ENCODE peak calls at places on chromosome 16, in eight cellular contexts. V, P, Z, A, U, C, G and B are unnamed samples.
A peak's percentile ranks its signal among the peaks of the same experiment; 100 is the strongest.

GRCh38 chr16:68605746-68606145 is 39.4 kb upstream of the CDH3 start:
- DNase-seq in V (no peak), P (no peak), Z (no peak), A (no peak), U (no peak), C (no peak), G (no peak), B (no peak)

GRCh38 chr16:12661656-12662172 is 142.0 kb downstream of the CPPED1 start:
- DNase-seq in V (peak; percentile 21), P (peak; percentile 62), Z (no peak), A (no peak), U (no peak), C (no peak), G (no peak), B (no peak)

GRCh38 chr16:87350681-87351319 is 32.8 kb downstream of the FBXO31 start:
- DNase-seq in V (no peak), P (no peak), Z (no peak), A (no peak), U (no peak), C (no peak), G (no peak), B (peak; percentile 19)

GRCh38 chr16:31108035-31108793 is at the start of gene BCKDK:
- DNase-seq in V (peak; percentile 60), P (peak; percentile 83), Z (peak; percentile 20), A (peak; percentile 37), U (peak; percentile 77), C (peak; percentile 91), G (peak; percentile 73), B (peak; percentile 32)

GRCh38 chr16:87847785-87848675 is 21.3 kb downstream of the SLC7A5 start:
- DNase-seq in V (no peak), P (no peak), Z (no peak), A (no peak), U (no peak), C (no peak), G (peak; percentile 81), B (peak; percentile 61)

GRCh38 chr16:85592700-85593502 is 20.2 kb upstream of the GSE1 start:
- DNase-seq in V (no peak), P (no peak), Z (no peak), A (no peak), U (no peak), C (no peak), G (no peak), B (no peak)

GRCh38 chr16:21638573-21638975 is 13.8 kb downstream of the IGSF6 start:
- DNase-seq in V (no peak), P (peak; percentile 28), Z (no peak), A (no peak), U (no peak), C (no peak), G (no peak), B (no peak)

GRCh38 chr16:81693047-81693446 is 86.0 kb upstream of the PLCG2 start:
- DNase-seq in V (no peak), P (no peak), Z (no peak), A (no peak), U (no peak), C (no peak), G (no peak), B (no peak)

GRCh38 chr16:66511615-66512500 is 38.1 kb downstream of the TK2 start:
- DNase-seq in V (peak; percentile 73), P (no peak), Z (no peak), A (no peak), U (no peak), C (no peak), G (peak; percentile 25), B (no peak)

GRCh38 chr16:66853261-66854139 is 9.3 kb downstream of the CA7 start:
- DNase-seq in V (no peak), P (no peak), Z (no peak), A (no peak), U (no peak), C (no peak), G (no peak), B (no peak)

GRCh38 chr16:29007865-29008593 is 23.2 kb downstream of the LAT start:
- DNase-seq in V (no peak), P (peak; percentile 83), Z (no peak), A (no peak), U (no peak), C (peak; percentile 83), G (no peak), B (no peak)

GRCh38 chr16:84277244-84277823 is 17.3 kb upstream of the WFDC1 start:
- DNase-seq in V (peak; percentile 73), P (peak; percentile 78), Z (peak; percentile 4), A (peak; percentile 26), U (peak; percentile 51), C (peak; percentile 86), G (peak; percentile 77), B (peak; percentile 60)

GRCh38 chr16:16045879-16046278 is 96.5 kb downstream of the ABCC1 start:
- DNase-seq in V (no peak), P (no peak), Z (no peak), A (no peak), U (no peak), C (no peak), G (no peak), B (no peak)

GRCh38 chr16:27335349-27336052 is 21.7 kb downstream of the IL4R start:
- DNase-seq in V (no peak), P (no peak), Z (no peak), A (no peak), U (no peak), C (no peak), G (no peak), B (no peak)

GRCh38 chr16:86740817-86741799 is 162.8 kb downstream of the FOXL1 start:
- DNase-seq in V (peak; percentile 22), P (no peak), Z (no peak), A (no peak), U (no peak), C (no peak), G (no peak), B (no peak)

GRCh38 chr16:6483634-6484033 is 849.0 kb upstream of the RBFOX1 start:
- DNase-seq in V (no peak), P (no peak), Z (peak; percentile 23), A (no peak), U (no peak), C (no peak), G (no peak), B (no peak)

GRCh38 chr16:53207810-53208752 is 153.3 kb downstream of the CHD9 start:
- DNase-seq in V (peak; percentile 59), P (peak; percentile 25), Z (peak; percentile 78), A (peak; percentile 67), U (peak; percentile 95), C (no peak), G (peak; percentile 39), B (peak; percentile 95)

GRCh38 chr16:70432800-70433455 is 6.0 kb downstream of the ST3GAL2 start:
- DNase-seq in V (no peak), P (no peak), Z (no peak), A (no peak), U (no peak), C (no peak), G (no peak), B (no peak)

GRCh38 chr16:482468-483185 is 44.9 kb upstream of the CAPN15 start:
- DNase-seq in V (no peak), P (no peak), Z (no peak), A (no peak), U (no peak), C (no peak), G (no peak), B (no peak)

GRCh38 chr16:25256821-25257503 is 683 bp downstream of the ZKSCAN2 start:
- DNase-seq in V (peak; percentile 11), P (peak; percentile 34), Z (no peak), A (peak; percentile 15), U (peak; percentile 5), C (no peak), G (no peak), B (no peak)

GRCh38 chr16:53421248-53421647 is 13.0 kb upstream of the RBL2 start:
- DNase-seq in V (no peak), P (no peak), Z (no peak), A (no peak), U (no peak), C (no peak), G (no peak), B (no peak)

GRCh38 chr16:54236761-54237160 is 49.8 kb downstream of the IRX3 start:
- DNase-seq in V (no peak), P (no peak), Z (no peak), A (no peak), U (no peak), C (no peak), G (no peak), B (no peak)

GRCh38 chr16:56289862-56290261 is 98.6 kb downstream of the GNAO1 start:
- DNase-seq in V (no peak), P (no peak), Z (no peak), A (no peak), U (peak; percentile 24), C (no peak), G (no peak), B (no peak)

GRCh38 chr16:1180772-1181714 is 28.1 kb downstream of the CACNA1H start:
- DNase-seq in V (no peak), P (no peak), Z (no peak), A (no peak), U (no peak), C (no peak), G (no peak), B (no peak)

GRCh38 chr16:30958164-30959083 is 870 bp downstream of the SETD1A start:
- DNase-seq in V (no peak), P (no peak), Z (no peak), A (no peak), U (no peak), C (no peak), G (peak; percentile 56), B (no peak)

GRCh38 chr16:85986931-85987749 is 88.2 kb downstream of the IRF8 start:
- DNase-seq in V (no peak), P (peak; percentile 50), Z (no peak), A (no peak), U (no peak), C (peak; percentile 83), G (no peak), B (no peak)

GRCh38 chr16:19709381-19710136 is 8.5 kb downstream of the KNOP1 start:
- DNase-seq in V (no peak), P (no peak), Z (no peak), A (no peak), U (no peak), C (no peak), G (no peak), B (no peak)

GRCh38 chr16:11105038-11105903 is 150.7 kb downstream of the SOCS1 start:
- DNase-seq in V (peak; percentile 42), P (peak; percentile 65), Z (no peak), A (no peak), U (no peak), C (no peak), G (no peak), B (peak; percentile 27)

GRCh38 chr16:13919330-13919682 is 648 bp upstream of the ERCC4 start:
- DNase-seq in V (no peak), P (no peak), Z (peak; percentile 63), A (no peak), U (peak; percentile 81), C (no peak), G (no peak), B (no peak)

GRCh38 chr16:53664724-53665345 is 38.8 kb downstream of the RPGRIP1L start:
- DNase-seq in V (no peak), P (no peak), Z (no peak), A (no peak), U (no peak), C (no peak), G (no peak), B (no peak)

GRCh38 chr16:49696414-49697101 is 159.4 kb downstream of the ZNF423 start:
- DNase-seq in V (no peak), P (no peak), Z (no peak), A (no peak), U (peak; percentile 17), C (no peak), G (no peak), B (no peak)

GRCh38 chr16:21161211-21161610 is 2.7 kb downstream of the LDAF1 start:
- DNase-seq in V (no peak), P (no peak), Z (no peak), A (no peak), U (no peak), C (no peak), G (no peak), B (no peak)